ENCODE peak calls at places on chromosome 12, in six cellular contexts. E is cardiac muscle cell, J is heart right ventricle, F is neural progenitor cell, O is GM23338, R is esophagus squamous epithelium. X is an unnamed sample.

GRCh38 chr12:65608319-65608916 is 215.9 kb upstream of the HMGA2 start:
- DNase-seq in E (no peak), J (no peak), F (no peak), O (no peak), R (no peak), X (no peak)

GRCh38 chr12:89707623-89707991 is 1.0 kb downstream of the ATP2B1 start:
- DNase-seq in E (no peak), J (peak; percentile 24), F (peak; percentile 79), O (peak; percentile 68), R (no peak), X (peak; percentile 49)

GRCh38 chr12:111268738-111269572 is 99.9 kb downstream of the PHETA1 start:
- DNase-seq in E (no peak), J (no peak), F (no peak), O (peak; percentile 71), R (no peak), X (no peak)

GRCh38 chr12:49869816-49870500 is 27.1 kb upstream of the BCDIN3D start:
- DNase-seq in E (no peak), J (no peak), F (no peak), O (no peak), R (no peak), X (no peak)

GRCh38 chr12:98901189-98901588 is 256.1 kb downstream of the APAF1 start:
- DNase-seq in E (no peak), J (no peak), F (peak; percentile 24), O (no peak), R (no peak), X (no peak)

GRCh38 chr12:46938071-46938678 is 112.4 kb upstream of the SLC38A4 start:
- DNase-seq in E (no peak), J (no peak), F (no peak), O (no peak), R (no peak), X (no peak)

GRCh38 chr12:42705863-42706262 is 116.3 kb upstream of the PRICKLE1 start:
- DNase-seq in E (peak; percentile 97), J (peak; percentile 74), F (peak; percentile 23), O (no peak), R (no peak), X (peak; percentile 69)

GRCh38 chr12:727321-727720 is 25.1 kb upstream of the WNK1 start:
- DNase-seq in E (no peak), J (no peak), F (no peak), O (no peak), R (no peak), X (no peak)

GRCh38 chr12:91316825-91317224 is 134.2 kb upstream of the DCN start:
- DNase-seq in E (peak; percentile 40), J (no peak), F (no peak), O (no peak), R (no peak), X (no peak)

GRCh38 chr12:15428632-15429031 is 106.3 kb downstream of the PTPRO start:
- DNase-seq in E (peak; percentile 0), J (no peak), F (no peak), O (peak; percentile 77), R (no peak), X (no peak)

GRCh38 chr12:78963439-78964222 is 99.1 kb downstream of the SYT1 start:
- DNase-seq in E (peak; percentile 6), J (no peak), F (no peak), O (no peak), R (no peak), X (no peak)

GRCh38 chr12:78966926-78967325 is 102.4 kb downstream of the SYT1 start:
- DNase-seq in E (no peak), J (no peak), F (no peak), O (no peak), R (no peak), X (no peak)

GRCh38 chr12:78961171-78961570 is 96.6 kb downstream of the SYT1 start:
- DNase-seq in E (no peak), J (no peak), F (no peak), O (no peak), R (no peak), X (no peak)

GRCh38 chr12:78966062-78966461 is 101.5 kb downstream of the SYT1 start:
- DNase-seq in E (no peak), J (no peak), F (no peak), O (no peak), R (no peak), X (no peak)

DNA sequence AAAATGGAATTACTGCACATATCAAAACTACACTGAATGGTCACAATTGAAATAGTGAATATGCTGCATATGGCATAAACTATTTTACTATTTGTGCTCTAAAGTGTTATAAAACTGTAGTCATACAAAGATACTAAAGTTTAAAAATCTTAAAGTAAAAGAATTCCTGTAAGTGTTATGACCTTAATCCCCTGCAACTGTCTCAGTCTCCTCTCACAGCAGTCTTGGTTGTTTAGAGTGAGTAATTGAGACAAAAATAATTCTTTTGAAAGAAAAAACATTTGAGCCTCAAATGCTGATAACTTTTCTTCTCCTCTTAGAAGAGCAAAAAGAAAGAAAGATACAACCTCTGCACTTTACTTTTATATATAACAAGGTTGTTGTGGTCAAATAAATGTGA is 99.9 kb downstream of the SYT1 start:
- DNase-seq in E (no peak), J (no peak), F (no peak), O (no peak), R (no peak), X (no peak)
- H3K4me1 ChIP-seq in E (no peaks in the 10 kb centered on the region), J (no peaks in the 10 kb centered on the region), F (no peaks in the 10 kb centered on the region), O (no peaks in the 10 kb centered on the region), R (no peaks in the 10 kb centered on the region), X (peaks cover 15% of the 10 kb centered on the region)

GRCh38 chr12:25591132-25591531 is 38.0 kb upstream of the LMNTD1 start:
- DNase-seq in E (peak; percentile 16), J (no peak), F (peak; percentile 23), O (peak; percentile 15), R (no peak), X (no peak)
- TF ChIP-seq CTCF in E (peak; percentile 18), J (no peak), F (peak; percentile 20), O (peak; percentile 70), R (no peak), X (no peak)

DNA sequence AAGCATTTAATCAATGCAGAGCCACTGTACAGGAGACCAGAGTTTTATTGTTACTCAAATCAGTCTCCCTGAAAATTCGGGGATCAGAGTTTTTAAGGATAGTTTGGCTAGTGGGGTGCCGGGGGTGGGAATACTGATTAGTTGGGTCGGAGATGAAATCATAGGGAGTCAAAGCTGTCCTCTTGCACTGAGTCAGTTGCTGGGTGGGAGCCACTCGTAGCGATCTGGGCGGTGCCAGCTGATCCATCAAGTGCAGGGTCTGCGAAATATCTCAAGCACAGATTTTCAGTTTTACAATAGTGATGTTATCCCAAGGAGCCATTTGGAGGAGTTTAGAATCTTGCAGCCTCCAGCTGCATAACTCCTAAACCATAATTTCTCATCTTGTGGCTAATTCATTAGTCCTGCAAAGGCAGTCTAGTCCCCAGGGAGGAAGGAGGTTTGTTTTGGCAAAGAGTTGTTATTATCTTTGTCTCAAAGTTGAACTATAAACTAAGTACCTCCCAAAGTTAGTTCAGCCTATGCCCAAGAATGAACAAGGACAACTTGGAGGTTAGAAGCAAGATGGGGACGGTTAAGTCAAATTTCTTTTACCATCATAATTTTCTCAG is 169.4 kb upstream of the PLEKHG7 start:
- DNase-seq in E (peak; percentile 64), J (peak; percentile 66), F (no peak), O (no peak), R (no peak), X (no peak)
- H3K4me1 ChIP-seq in E (peaks cover 14% of the 10 kb centered on the region), J (peaks cover 13% of the 10 kb centered on the region), F (peaks cover 7% of the 10 kb centered on the region), O (no peaks in the 10 kb centered on the region), R (peaks cover 2% of the 10 kb centered on the region), X (no peaks in the 10 kb centered on the region)

DNA sequence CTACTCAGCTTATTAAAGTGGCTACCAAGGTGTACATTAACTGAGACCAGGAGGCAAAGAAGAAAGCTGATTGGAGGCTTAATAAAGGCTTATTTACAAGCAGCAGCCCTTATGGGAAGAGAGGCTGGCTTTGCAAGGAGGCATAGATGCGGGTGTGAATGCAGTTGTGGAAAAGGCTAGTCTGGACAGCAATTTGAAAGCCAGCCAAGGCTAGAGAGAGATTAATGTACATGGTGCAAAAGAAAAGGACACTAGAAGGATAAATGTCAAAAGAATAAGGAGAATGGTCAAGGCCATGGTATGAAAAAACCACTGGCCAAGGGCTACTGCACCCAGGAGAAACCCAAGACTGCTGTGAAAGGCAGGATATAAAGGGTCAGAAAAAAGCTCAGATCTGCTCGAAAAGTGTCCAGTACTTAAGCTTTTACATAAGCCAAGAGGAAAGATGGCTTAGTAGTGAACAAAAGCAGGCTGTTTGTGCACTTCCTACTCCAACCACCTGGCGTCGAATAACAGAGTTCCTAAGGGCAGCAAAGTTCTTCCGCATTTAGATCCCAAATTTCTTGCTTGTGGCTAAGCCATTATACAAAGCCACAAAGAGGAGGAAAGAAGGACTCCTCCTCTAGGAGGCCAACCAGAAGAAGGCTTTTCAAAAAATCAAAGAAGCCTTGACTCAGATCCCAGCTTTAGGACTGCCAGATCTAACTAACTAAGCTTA is 24.0 kb downstream of the KLRK1 start:
- DNase-seq in E (peak; percentile 31), J (no peak), F (peak; percentile 3), O (no peak), R (no peak), X (no peak)
- TF ChIP-seq CTCF in E (peak; percentile 36), J (no peak), F (no peak), O (no peak), R (no peak), X (no peak)

GRCh38 chr12:93086288-93086727 is 157.2 kb upstream of the EEA1 start:
- DNase-seq in E (no peak), J (no peak), F (no peak), O (no peak), R (no peak), X (no peak)

GRCh38 chr12:93087836-93088610 is 158.9 kb upstream of the EEA1 start:
- DNase-seq in E (no peak), J (no peak), F (no peak), O (no peak), R (no peak), X (no peak)

GRCh38 chr12:93089805-93090569 is 160.9 kb upstream of the EEA1 start:
- DNase-seq in E (peak; percentile 61), J (no peak), F (no peak), O (no peak), R (no peak), X (no peak)

GRCh38 chr12:93081810-93082165 is 152.7 kb upstream of the EEA1 start:
- DNase-seq in E (no peak), J (no peak), F (no peak), O (peak; percentile 3), R (no peak), X (no peak)

DNA sequence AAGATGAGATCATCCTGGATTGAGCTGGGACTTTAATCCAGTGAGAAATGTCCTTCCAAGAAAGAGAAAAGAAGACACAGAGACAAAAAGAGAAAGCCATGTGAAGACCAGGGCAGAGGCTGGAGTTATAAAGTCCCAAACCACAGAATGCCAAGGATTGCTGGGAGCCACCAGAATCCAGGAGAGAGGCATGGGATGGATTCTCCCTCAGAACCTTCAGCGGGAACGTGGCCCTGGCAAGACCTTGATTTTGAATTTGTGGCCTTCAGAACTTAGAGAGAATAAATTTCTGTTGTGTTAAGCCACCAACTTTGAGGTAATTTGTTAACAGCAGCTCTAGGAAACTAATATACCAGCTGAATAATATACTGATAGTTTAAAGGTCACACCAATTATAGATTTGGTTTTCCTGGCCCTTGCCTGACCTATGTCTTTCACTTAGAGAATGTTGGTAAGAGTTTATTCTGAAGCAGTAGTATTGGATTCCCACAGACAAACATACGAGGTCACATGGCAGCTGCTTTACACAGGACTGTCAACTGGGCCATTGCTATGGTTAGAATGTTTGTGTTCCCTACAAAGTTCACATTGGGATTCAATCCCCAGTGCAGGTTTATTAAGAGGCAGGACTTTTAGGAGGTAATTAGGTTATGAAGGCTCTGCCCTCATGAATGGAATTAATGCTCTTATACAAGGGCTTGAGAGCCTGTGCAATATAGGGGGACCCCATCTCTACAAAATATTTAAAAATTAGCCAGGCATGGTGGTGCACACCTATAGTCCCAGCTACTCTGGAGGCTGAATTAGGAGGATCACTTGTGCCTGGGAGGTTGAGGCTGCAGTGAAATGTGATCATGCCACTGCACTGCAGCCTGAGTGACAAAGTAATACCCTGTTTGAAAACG is 156.5 kb upstream of the EEA1 start:
- DNase-seq in E (no peak), J (no peak), F (no peak), O (peak; percentile 7), R (no peak), X (no peak)
- H3K4me1 ChIP-seq in E (peaks cover 4% of the 10 kb centered on the region), J (no peaks in the 10 kb centered on the region), F (peaks cover 9% of the 10 kb centered on the region), O (peaks cover 19% of the 10 kb centered on the region), R (peaks cover 19% of the 10 kb centered on the region), X (peaks cover 33% of the 10 kb centered on the region)

GRCh38 chr12:18361431-18361830 is 100.1 kb downstream of the PIK3C2G start:
- DNase-seq in E (no peak), J (no peak), F (no peak), O (no peak), R (no peak), X (no peak)
- TF ChIP-seq CTCF in E (no peak), J (no peak), F (no peak), O (no peak), R (no peak), X (no peak)